ENCODE peak calls at places on chromosomes 6 and 20, in four cellular contexts. C, H, J and A are unnamed samples.

GRCh38 chr6:37788259-37788658 is 31.3 kb upstream of the ZFAND3 start:
- DNase-seq in H (no peak), J (no peak), C (no peak), A (no peak)

GRCh38 chr6:79684821-79685220 is 53.7 kb downstream of the SH3BGRL2 start:
- DNase-seq in C (no peak), J (no peak), H (no peak), A (no peak)

GRCh38 chr20:42701948-42702347 is 487.8 kb downstream of the PTPRT start:
- DNase-seq in C (no peak), J (no peak), H (no peak), A (no peak)

GRCh38 chr20:20497242-20497985 is 129.5 kb downstream of the INSM1 start:
- DNase-seq in H (no peak), J (no peak), C (peak; percentile 32), A (no peak)

GRCh38 chr20:21623074-21623780 is 82.2 kb upstream of the PAX1 start:
- DNase-seq in C (no peak), H (no peak), J (no peak), A (no peak)

GRCh38 chr6:65997539-65997938 is 290.5 kb upstream of the EYS start:
- DNase-seq in H (no peak), C (no peak), J (no peak), A (no peak)

GRCh38 chr6:10722820-10723651 is at the start of gene TMEM14C:
- DNase-seq in H (peak; percentile 99), C (peak; percentile 98), J (peak; percentile 99), A (peak; percentile 97)

GRCh38 chr20:57653910-57654309 is 33.7 kb upstream of the ZBP1 start:
- DNase-seq in H (no peak), J (no peak), C (peak; percentile 37), A (no peak)

GRCh38 chr6:147676468-147676867 is 168.0 kb downstream of the SAMD5 start:
- DNase-seq in H (no peak), C (no peak), J (no peak), A (no peak)

GRCh38 chr6:96520039-96520850 is 1.4 kb upstream of the UFL1 start:
- DNase-seq in C (no peak), H (no peak), J (peak; percentile 37), A (no peak)

GRCh38 chr6:125149256-125150144 is 4.1 kb upstream of the TPD52L1 start:
- DNase-seq in J (no peak), H (no peak), C (no peak), A (no peak)

GRCh38 chr6:73074175-73074574 is 151.1 kb downstream of the KHDC1L start:
- DNase-seq in H (no peak), C (no peak), J (no peak), A (no peak)

GRCh38 chr20:8344106-8344505 is 212.0 kb downstream of the PLCB1 start:
- DNase-seq in H (no peak), J (no peak), C (no peak), A (no peak)

GRCh38 chr20:51930775-51931174 is 128.5 kb upstream of the SALL4 start:
- DNase-seq in C (no peak), H (no peak), J (no peak), A (no peak)

GRCh38 chr20:45920795-45921617 is 9.1 kb upstream of the PLTP start:
- DNase-seq in H (no peak), C (no peak), J (no peak), A (no peak)

GRCh38 chr6:32973934-32974333 is 5.5 kb downstream of the BRD2 start:
- DNase-seq in H (no peak), J (no peak), C (no peak), A (peak; percentile 48)

GRCh38 chr20:51497542-51498467 is 44.7 kb downstream of the NFATC2 start:
- DNase-seq in C (peak; percentile 71), H (no peak), J (peak; percentile 12), A (peak; percentile 81)

GRCh38 chr6:124983383-124983782 is 21.1 kb downstream of the RNF217 start:
- DNase-seq in C (no peak), J (no peak), H (no peak), A (no peak)

GRCh38 chr20:37984018-37984785 is 49.1 kb downstream of the TTI1 start:
- DNase-seq in C (no peak), H (no peak), J (no peak), A (no peak)

GRCh38 chr6:39430968-39431523 is 108.5 kb upstream of the KCNK16 start:
- DNase-seq in H (peak; percentile 32), J (peak; percentile 63), C (no peak), A (no peak)

GRCh38 chr6:45422541-45423110 is 44.9 kb upstream of the SUPT3H start:
- DNase-seq in J (no peak), C (peak; percentile 26), H (peak; percentile 60), A (no peak)

GRCh38 chr6:112221561-112221960 is 32.8 kb downstream of the LAMA4 start:
- DNase-seq in C (no peak), J (no peak), H (no peak), A (no peak)

GRCh38 chr6:139591075-139591474 is 216.6 kb upstream of the CITED2 start:
- DNase-seq in H (no peak), C (no peak), J (no peak), A (no peak)

GRCh38 chr6:90547079-90547478 is 39.8 kb downstream of the MAP3K7 start:
- DNase-seq in H (no peak), C (no peak), J (no peak), A (no peak)

GRCh38 chr6:50358113-50358512 is 308.4 kb upstream of the DEFB112 start:
- DNase-seq in H (no peak), J (no peak), C (no peak), A (no peak)

GRCh38 chr6:97774973-97775372 is 492.0 kb upstream of the MMS22L start:
- DNase-seq in C (no peak), H (no peak), J (no peak), A (no peak)

GRCh38 chr20:50041238-50041915 is 58.6 kb downstream of the SNAI1 start:
- DNase-seq in J (no peak), C (peak; percentile 60), H (no peak), A (peak; percentile 57)

GRCh38 chr6:122530440-122531046 is 58.9 kb upstream of the SERINC1 start:
- DNase-seq in H (peak; percentile 54), C (peak; percentile 52), J (peak; percentile 88), A (peak; percentile 47)

GRCh38 chr20:19047040-19047950 is 165.1 kb upstream of the SLC24A3 start:
- DNase-seq in J (peak; percentile 95), H (no peak), C (no peak), A (no peak)

DNA sequence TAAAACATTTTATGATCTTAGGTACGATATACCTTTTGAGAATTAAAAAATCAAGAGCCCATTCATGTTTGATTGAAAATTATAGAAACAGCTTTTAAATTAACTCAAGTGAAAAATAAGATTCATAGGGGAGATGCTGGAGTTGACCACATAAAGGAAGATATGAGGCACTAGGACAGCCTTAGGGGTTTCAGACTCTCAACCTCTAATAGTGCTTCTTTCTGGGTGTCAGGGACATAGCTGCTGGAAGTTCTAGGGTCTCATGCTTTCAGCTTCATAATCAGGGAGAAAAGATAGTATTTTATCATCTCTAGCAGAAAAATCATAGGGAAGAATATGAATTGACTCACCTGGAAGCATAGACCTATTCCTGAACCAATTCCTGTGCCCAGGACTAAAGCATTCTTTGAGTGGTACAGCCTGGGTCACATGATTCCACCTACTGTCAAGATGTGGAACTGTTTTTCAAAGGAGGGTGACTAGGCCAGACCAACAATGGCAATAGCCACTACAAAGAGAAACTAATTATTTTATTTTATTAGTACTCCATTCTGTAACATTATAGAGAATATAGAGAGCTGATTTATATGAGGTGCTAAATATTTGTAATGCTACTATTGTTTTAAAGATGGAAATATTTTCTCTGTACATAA is 27.8 kb upstream of the CENPW start:
- DNase-seq in C (peak; percentile 33), J (peak; percentile 16), H (no peak), A (peak; percentile 26)
- TF ChIP-seq CTCF in C (no peak), J (no peak), H (peak; percentile 35), A (peak; percentile 10)

GRCh38 chr6:99146716-99147115 is 199.0 kb upstream of the FBXL4 start:
- DNase-seq in C (no peak), H (no peak), J (no peak), A (no peak)

GRCh38 chr6:99151634-99152344 is 197.7 kb downstream of the FAXC start:
- DNase-seq in C (peak; percentile 49), J (peak; percentile 43), H (peak; percentile 73), A (peak; percentile 47)

GRCh38 chr6:99148111-99148510 is 200.4 kb upstream of the FBXL4 start:
- DNase-seq in H (no peak), J (no peak), C (no peak), A (no peak)

GRCh38 chr6:99145738-99146137 is 198.0 kb upstream of the FBXL4 start:
- DNase-seq in J (no peak), C (no peak), H (no peak), A (no peak)

DNA sequence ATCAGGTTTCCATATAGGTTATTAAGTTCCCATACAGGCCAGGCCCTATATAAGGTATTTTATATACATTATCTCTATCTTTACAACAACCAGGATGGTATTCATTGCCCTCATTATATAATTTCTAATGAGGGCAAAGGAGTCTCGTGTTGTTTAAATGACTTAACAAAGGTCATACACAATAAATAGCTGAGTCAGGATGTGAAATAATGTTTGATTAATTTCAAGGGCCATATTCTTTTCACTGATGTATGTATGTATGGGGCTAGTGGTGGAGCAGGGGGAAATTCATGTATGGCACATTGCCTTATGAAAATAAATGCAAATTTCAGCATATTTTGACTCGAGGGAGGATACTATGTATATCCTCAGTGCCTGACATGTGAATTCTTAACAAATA is 200.7 kb downstream of the FAXC start:
- DNase-seq in H (no peak), C (no peak), J (no peak), A (no peak)
- TF ChIP-seq CTCF in H (no peak), C (no peak), J (no peak), A (no peak)

GRCh38 chr6:354631-355280 is 36.8 kb upstream of the IRF4 start:
- DNase-seq in H (no peak), J (no peak), C (no peak), A (no peak)

GRCh38 chr6:352896-353470 is 38.6 kb upstream of the IRF4 start:
- DNase-seq in H (no peak), J (no peak), C (no peak), A (no peak)

GRCh38 chr6:355373-355772 is 36.2 kb upstream of the IRF4 start:
- DNase-seq in J (no peak), C (no peak), H (no peak), A (no peak)

GRCh38 chr6:352474-352873 is 39.1 kb upstream of the IRF4 start:
- DNase-seq in C (no peak), J (no peak), H (no peak), A (no peak)

GRCh38 chr6:353642-354614 is 37.6 kb upstream of the IRF4 start:
- DNase-seq in J (no peak), H (no peak), C (no peak), A (no peak)
- TF ChIP-seq CTCF in J (no peak), H (no peak), C (no peak), A (no peak)

DNA sequence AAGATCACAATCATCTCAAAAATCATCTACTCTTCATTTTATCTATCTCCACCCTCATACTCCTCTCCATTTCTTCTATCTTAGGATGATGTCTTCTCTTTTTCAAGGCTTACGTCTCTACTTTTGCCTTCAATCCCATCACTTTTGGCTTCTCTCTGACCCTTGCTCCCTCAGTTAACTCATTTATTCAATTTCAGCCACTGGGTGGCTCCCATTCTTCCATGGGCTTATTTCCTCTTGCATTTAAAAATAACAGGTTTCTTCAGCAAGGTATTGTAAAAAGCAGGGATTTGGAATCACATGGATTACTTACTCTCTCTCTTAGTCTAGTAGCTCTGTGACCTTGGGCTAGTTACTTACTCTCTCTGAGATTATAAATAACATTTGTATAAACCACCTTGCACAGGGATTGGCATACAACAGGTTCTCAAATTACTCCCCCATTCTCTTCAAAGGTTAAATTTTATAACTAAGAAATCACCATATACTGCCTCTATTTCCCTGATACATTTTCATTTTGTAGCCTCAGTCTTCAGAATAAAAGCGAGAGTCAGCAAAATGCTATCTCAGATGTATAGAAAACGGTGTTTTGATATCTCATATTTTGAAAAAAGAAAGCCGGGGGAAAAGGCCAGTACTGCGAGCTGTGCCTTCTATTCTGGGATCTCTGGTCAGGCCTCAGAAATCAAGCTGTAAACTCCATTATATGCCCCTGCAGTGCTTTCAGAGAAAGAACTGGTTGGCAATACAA is 5.5 kb downstream of the ZSCAN12 start:
- DNase-seq in C (no peak), J (peak; percentile 14), H (no peak), A (no peak)
- TF ChIP-seq CTCF in C (peak; percentile 22), J (no peak), H (no peak), A (peak; percentile 39)